ENCODE peak calls at places on chromosomes 4 and X, in four cellular contexts. A is IMR-90, F is H9, T is H1. K is an unnamed sample. For H3K4me1, the result is how much of the 10 kb centered on the place peaks cover.

GRCh38 chr4:114606240-114606639 is 7.6 kb downstream of the UGT8 start:
- DNase-seq in T (no peak), F (peak), A (no peak), K (peak)

GRCh38 chr4:20431422-20432014 is 179.8 kb downstream of the SLIT2 start:
- DNase-seq in A (no peak), T (no peak), F (no peak), K (peak)

GRCh38 chr4:39544580-39545315 is 17.5 kb upstream of the UGDH start:
- DNase-seq in T (no peak), A (peak), F (no peak), K (no peak)

GRCh38 chrX:97539970-97540519 is 656.3 kb downstream of the RPA4 start:
- DNase-seq in F (no peak), T (no peak), A (peak), K (no peak)

GRCh38 chr4:73692701-73693100 is 47.7 kb upstream of the CXCL8 start:
- DNase-seq in T (no peak), F (no peak), A (no peak), K (no peak)

GRCh38 chr4:126583509-126583908 is 1049.2 kb upstream of the INTU start:
- DNase-seq in A (peak), F (peak), T (peak), K (peak)

GRCh38 chrX:79728421-79728820 is 286.1 kb upstream of the TBX22 start:
- DNase-seq in T (no peak), A (no peak), F (no peak), K (no peak)

GRCh38 chr4:112771-113170 is 11.5 kb upstream of the ZNF718 start:
- DNase-seq in F (no peak), T (no peak), A (no peak), K (no peak)

GRCh38 chr4:15848191-15848842 is 70.2 kb downstream of the CD38 start:
- DNase-seq in T (no peak), F (no peak), A (no peak), K (peak)

GRCh38 chr4:111362891-111363290 is 740.0 kb upstream of the PITX2 start:
- DNase-seq in A (peak), F (no peak), T (no peak), K (peak)

GRCh38 chrX:11724122-11725017 is 33.7 kb upstream of the MSL3 start:
- DNase-seq in F (no peak), T (no peak), A (peak), K (peak)

GRCh38 chr4:168388890-168389289 is 70.3 kb upstream of the DDX60 start:
- DNase-seq in T (no peak), F (no peak), A (peak), K (no peak)

GRCh38 chr4:40055873-40056721 is 553 bp upstream of the N4BP2 start:
- DNase-seq in A (peak), T (peak), F (peak), K (peak)

GRCh38 chrX:140141444-140142029 is 176.2 kb upstream of the CXorf66 start:
- DNase-seq in F (no peak), T (peak), A (peak), K (peak)

GRCh38 chr4:135838889-135839288 is 1637.3 kb upstream of the PABPC4L start:
- DNase-seq in A (peak), T (no peak), F (peak), K (peak)

GRCh38 chrX:43500240-43500639 is 155.9 kb upstream of the MAOA start:
- DNase-seq in T (no peak), A (no peak), F (no peak), K (no peak)

GRCh38 chr4:28373601-28374000 is 1513.0 kb downstream of the STIM2 start:
- DNase-seq in A (peak), F (no peak), T (no peak), K (no peak)

GRCh38 chrX:106927700-106928099 is 7.5 kb downstream of the CLDN2 start:
- DNase-seq in A (no peak), F (no peak), T (no peak), K (no peak)

GRCh38 chrX:54482839-54483593 is 13.0 kb downstream of the FGD1 start:
- DNase-seq in A (no peak), T (peak), F (peak), K (peak)

GRCh38 chr4:159639924-159640323 is 537.0 kb downstream of the RAPGEF2 start:
- DNase-seq in F (no peak), A (no peak), T (no peak), K (no peak)

GRCh38 chr4:1406416-1406945 is at the start of gene NKX1-1:
- DNase-seq in F (peak), T (no peak), A (no peak), K (no peak)

GRCh38 chr4:142567199-142567598 is 278.9 kb downstream of the INPP4B start:
- DNase-seq in A (no peak), F (peak), T (peak), K (peak)

GRCh38 chr4:103719320-103720204 is at the start of gene TACR3:
- DNase-seq in F (peak), A (no peak), T (peak), K (peak)

GRCh38 chrX:69022430-69022829 is 142.8 kb downstream of the PJA1 start:
- DNase-seq in A (no peak), F (no peak), T (no peak), K (no peak)

GRCh38 chrX:11890843-11891514 is 132.9 kb downstream of the MSL3 start:
- DNase-seq in A (no peak), F (no peak), T (no peak), K (no peak)

GRCh38 chr4:153024466-153024865 is 88.3 kb downstream of the FHDC1 start:
- DNase-seq in F (no peak), A (no peak), T (no peak), K (no peak)

GRCh38 chr4:18314731-18315130 is 293.2 kb upstream of the LCORL start:
- DNase-seq in A (no peak), T (no peak), F (no peak), K (no peak)

GRCh38 chr4:74133786-74134499 is 24.0 kb upstream of the MTHFD2L start:
- DNase-seq in T (peak), A (peak), F (peak), K (peak)

GRCh38 chrX:24148535-24149345 is 789 bp upstream of the ZFX start:
- DNase-seq in F (no peak), T (no peak), A (peak), K (peak)

GRCh38 chrX:3362956-3363355 is 16.5 kb upstream of the MXRA5 start:
- DNase-seq in F (no peak), T (no peak), A (no peak), K (peak)

GRCh38 chr4:8157496-8157895 is 1.1 kb downstream of the ABLIM2 start:
- DNase-seq in F (peak), T (no peak), A (no peak), K (no peak)

GRCh38 chr4:17939061-17939460 is 82.5 kb downstream of the LCORL start:
- DNase-seq in T (no peak), F (no peak), A (no peak), K (no peak)

GRCh38 chr4:102623622-102624021 is 122.5 kb downstream of the NFKB1 start:
- DNase-seq in F (peak), T (peak), A (peak), K (peak)

GRCh38 chrX:73855546-73855945 is 292.5 kb downstream of the CHIC1 start:
- DNase-seq in A (peak), T (peak), F (peak), K (peak)

GRCh38 chrX:19602866-19603620 is 87.7 kb upstream of the MAP3K15 start:
- DNase-seq in F (no peak), T (no peak), A (peak), K (peak)

GRCh38 chr4:179285696-179286095 is 1843.5 kb upstream of the AGA start:
- DNase-seq in F (no peak), T (no peak), A (no peak), K (no peak)

GRCh38 chr4:153207027-153207426 is 2.8 kb downstream of the TRIM2 start:
- DNase-seq in A (no peak), F (peak), T (peak), K (peak)

GRCh38 chr4:11152684-11153083 is 276.0 kb downstream of the HS3ST1 start:
- DNase-seq in A (no peak), F (no peak), T (no peak), K (no peak)

DNA sequence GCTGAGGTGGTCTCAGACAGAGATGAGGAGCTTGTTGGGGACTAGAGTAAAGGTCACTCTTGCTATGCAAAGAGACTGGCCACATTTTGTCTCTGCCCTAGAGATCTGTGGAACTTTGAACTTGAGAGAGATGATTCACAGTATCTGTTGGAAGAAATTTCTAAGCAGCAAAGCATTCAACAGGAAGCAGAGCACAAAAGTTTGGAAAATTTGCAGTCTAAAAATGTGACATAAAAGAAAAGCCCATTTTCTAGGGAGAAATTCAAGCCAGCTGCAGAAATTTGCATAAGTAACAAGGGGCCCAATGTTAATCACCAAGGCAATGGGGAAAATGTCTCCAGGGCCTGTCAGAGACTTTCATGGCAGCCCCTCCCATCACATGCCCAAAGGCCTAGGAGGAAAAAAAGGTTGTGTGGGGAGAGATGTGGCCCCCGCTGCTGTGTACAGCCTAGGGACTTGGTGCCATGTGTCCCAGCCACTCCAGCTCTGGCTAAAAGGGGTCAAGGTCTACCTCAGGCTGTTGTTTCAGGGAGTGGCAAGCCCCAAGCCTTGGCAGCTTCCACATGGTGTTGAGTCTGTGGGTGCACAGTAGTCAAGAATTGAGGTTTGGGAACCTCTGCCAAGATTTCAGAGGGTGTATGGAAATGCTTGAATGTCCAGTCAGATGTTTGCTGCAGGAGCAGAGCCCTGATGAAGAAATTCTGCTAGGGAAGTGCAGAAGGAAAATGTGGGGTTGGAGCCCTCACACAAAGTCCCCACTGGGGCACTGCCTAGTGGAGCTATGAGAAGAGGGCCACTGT is 262.8 kb downstream of the DKK2 start:
- DNase-seq in T (no peak), F (no peak), A (no peak), K (no peak)
- H3K4ac ChIP-seq in T (no peak), F (no peak), A (no peak), K (no peak)

GRCh38 chrX:132331000-132331399 is 111.8 kb upstream of the RAP2C start:
- DNase-seq in A (no peak), F (no peak), T (no peak), K (peak)
- H3K56ac ChIP-seq in A (no peak), F (no peak), T (no peak), K (no peak)

GRCh38 chr4:6647582-6648230 is 7.2 kb downstream of the MRFAP1 start:
- DNase-seq in T (no peak), F (no peak), A (no peak), K (peak)
- H3K4me1 ChIP-seq in T (under half), F (under half), A (under half), K (under half)

DNA sequence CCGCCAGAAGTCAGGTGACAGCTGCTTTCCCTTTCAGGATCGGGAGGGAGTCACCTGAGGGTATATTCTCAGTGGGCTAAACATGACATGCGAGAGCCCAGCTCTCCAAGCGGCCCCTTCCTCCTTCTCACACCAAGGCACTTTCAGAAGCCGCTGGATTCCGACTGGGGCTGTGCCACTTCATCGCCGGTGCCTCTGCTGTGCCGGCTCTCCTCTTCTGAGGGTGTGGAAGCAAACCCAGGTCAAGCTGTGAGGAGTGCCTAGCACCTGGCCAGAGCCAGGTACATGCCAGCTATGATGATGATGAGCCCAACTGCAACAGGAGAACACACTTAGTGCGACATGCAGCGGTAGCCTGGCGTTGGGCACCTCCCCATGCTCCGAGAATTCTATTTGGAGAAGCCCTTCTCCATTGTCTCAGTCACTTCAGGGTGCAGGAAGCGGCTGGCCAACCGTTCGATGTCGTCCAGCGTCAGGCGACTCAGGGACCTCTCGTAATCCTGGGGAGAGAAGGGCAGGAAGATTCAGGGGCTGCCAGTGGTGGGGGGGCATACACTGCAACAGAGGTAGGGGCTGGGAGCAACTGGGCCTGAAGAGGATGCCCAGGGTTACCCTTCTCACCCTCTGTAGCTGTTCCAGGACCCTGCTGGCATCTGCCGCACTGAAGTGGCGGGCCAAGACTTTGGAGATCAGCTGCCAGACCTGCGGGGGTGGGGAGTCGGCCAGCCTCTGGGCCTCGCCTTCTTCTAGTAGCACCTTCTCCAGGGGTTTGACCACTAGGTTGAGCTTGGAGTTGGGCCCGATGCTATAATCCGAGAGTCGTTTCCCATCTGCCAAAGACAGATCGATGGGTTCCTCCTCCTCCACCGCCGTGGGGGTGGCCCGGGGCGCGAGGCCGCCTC is 1.0 kb downstream of the UBL4A start:
- DNase-seq in T (peak), A (no peak), F (no peak), K (peak)
- H3K4ac ChIP-seq in T (no peak), A (peak), F (no peak), K (peak)

GRCh38 chr4:171025323-171025722 is 787.9 kb upstream of the GALNTL6 start:
- DNase-seq in T (no peak), A (no peak), F (no peak), K (no peak)

GRCh38 chr4:171025776-171026175 is 787.4 kb upstream of the GALNTL6 start:
- DNase-seq in T (no peak), A (no peak), F (no peak), K (no peak)

GRCh38 chr4:171022698-171023378 is 790.4 kb upstream of the GALNTL6 start:
- DNase-seq in F (no peak), A (no peak), T (no peak), K (no peak)

GRCh38 chr4:171024720-171025303 is 788.4 kb upstream of the GALNTL6 start:
- DNase-seq in A (no peak), F (no peak), T (no peak), K (no peak)
- H3K56ac ChIP-seq in A (no peak), F (no peak), T (no peak), K (no peak)

DNA sequence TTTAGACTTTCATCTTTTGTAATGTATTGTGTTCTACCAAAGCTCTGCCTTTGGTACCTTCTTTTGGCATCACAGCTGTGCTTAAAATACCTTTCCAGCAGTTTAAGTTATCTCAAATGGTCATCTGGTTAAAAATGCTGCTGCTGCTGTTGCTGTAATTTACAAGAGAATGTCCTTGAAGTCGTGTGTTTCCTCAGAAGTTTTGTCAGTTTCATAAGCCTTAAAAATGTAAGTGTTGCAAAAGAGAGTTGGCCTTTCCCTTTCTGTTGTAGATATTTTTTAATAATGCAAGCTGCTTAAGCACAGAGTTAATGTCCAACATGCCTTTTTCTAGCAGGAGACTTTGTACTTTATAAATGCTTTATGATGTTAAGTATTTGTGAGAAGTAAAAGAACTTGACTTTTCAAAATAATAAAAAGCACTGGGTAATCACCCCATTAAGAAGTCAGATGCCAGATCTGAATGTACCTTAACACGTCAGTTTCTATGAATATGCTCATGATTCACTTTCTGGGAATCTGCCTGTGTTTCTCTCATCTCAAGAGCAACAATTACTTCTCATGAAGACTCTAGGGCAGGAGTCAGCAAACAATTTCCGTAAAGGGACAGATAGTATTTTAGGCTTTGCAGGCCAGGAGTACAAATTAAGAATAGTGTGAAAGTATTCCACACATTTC is 35.3 kb upstream of the TENM3 start:
- DNase-seq in A (peak), F (no peak), T (no peak), K (peak)
- H3K4me1 ChIP-seq in A (under half), F (under half), T (under half), K (under half)

DNA sequence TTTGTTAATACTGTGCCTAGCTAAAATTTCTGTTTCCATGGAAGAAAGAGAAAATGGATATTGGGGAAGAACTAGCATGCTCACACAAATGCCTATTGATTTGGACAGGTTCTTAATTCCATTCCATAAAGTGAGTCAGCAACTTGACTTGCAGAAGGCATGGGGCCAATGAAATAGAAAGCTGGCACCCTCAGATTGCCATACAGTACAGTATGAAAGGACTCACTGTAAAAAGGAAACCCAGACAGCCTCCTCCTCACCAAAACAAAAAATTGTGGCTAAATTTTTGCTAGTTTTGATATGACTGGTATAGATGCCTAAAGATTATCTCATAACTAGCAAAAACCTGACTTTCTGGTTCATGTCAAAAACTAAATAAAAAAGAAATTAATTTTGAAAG is 11.2 kb upstream of the TAB3 start:
- DNase-seq in A (no peak), T (no peak), F (no peak), K (no peak)
- H3K4ac ChIP-seq in A (no peak), T (no peak), F (no peak), K (no peak)

DNA sequence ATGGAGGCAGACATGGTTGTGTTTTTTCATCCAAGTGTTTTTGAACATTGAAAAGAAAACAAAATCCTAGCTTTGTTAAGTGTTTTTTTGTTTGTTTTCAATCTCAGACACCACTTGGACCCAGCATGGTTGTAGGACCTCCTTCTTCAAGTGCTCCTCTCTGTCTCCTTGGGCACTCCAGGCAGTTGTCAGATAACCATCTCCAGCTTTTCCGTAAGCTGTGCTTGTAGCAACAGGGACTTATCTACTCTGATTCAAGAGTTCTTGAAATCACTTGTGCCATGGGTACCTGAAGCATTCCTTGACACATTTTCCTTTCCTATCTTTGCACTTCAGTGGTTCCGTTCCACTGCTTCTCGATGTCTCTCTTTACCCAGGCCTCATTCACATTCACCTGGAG is 334.9 kb upstream of the DDX53 start:
- DNase-seq in T (no peak), F (no peak), A (no peak), K (peak)
- H3K56ac ChIP-seq in T (no peak), F (no peak), A (no peak), K (no peak)

GRCh38 chr4:140135529-140136021 is 18.4 kb downstream of the MAML3 start:
- DNase-seq in F (no peak), T (no peak), A (no peak), K (no peak)
- H3K4me1 ChIP-seq in F (under half), T (under half), A (under half), K (under half)

K was measured in mesendoderm.